ENCODE peak calls at places on chromosome 22, in nine cellular contexts. One of them, this sample, is unnamed.

GRCh38 chr22:18954333-18954732 is 18.2 kb upstream of the PRODH start:
- DNase-seq in A549: peak
- DNase-seq in heart left ventricle: peak
- DNase-seq in BJ: no peak
- DNase-seq in stomach: peak
- DNase-seq in CD8-positive, alpha-beta T cell: peak
- DNase-seq in psoas muscle: peak
- DNase-seq in transverse colon: peak
- DNase-seq in H1: peak
- DNase-seq in this sample: peak

GRCh38 chr22:29744902-29745301 is 21.9 kb downstream of the ZMAT5 start:
- DNase-seq in A549: no peak
- DNase-seq in heart left ventricle: peak
- DNase-seq in BJ: no peak
- DNase-seq in stomach: peak
- DNase-seq in CD8-positive, alpha-beta T cell: no peak
- DNase-seq in psoas muscle: peak
- DNase-seq in transverse colon: peak
- DNase-seq in H1: no peak
- DNase-seq in this sample: no peak

GRCh38 chr22:37080838-37081237 is 28.7 kb downstream of the TMPRSS6 start:
- DNase-seq in A549: no peak
- DNase-seq in heart left ventricle: no peak
- DNase-seq in BJ: no peak
- DNase-seq in stomach: no peak
- DNase-seq in CD8-positive, alpha-beta T cell: no peak
- DNase-seq in psoas muscle: no peak
- DNase-seq in transverse colon: no peak
- DNase-seq in H1: no peak
- DNase-seq in this sample: no peak

GRCh38 chr22:39917091-39917703 is 16.3 kb downstream of the GRAP2 start:
- DNase-seq in A549: no peak
- DNase-seq in heart left ventricle: no peak
- DNase-seq in BJ: no peak
- DNase-seq in stomach: no peak
- DNase-seq in CD8-positive, alpha-beta T cell: no peak
- DNase-seq in psoas muscle: no peak
- DNase-seq in transverse colon: no peak
- DNase-seq in H1: no peak
- DNase-seq in this sample: no peak

GRCh38 chr22:30490399-30490798 is 15.1 kb downstream of the SEC14L4 start:
- DNase-seq in A549: no peak
- DNase-seq in heart left ventricle: peak
- DNase-seq in BJ: no peak
- DNase-seq in stomach: no peak
- DNase-seq in CD8-positive, alpha-beta T cell: no peak
- DNase-seq in psoas muscle: no peak
- DNase-seq in transverse colon: no peak
- DNase-seq in H1: no peak
- DNase-seq in this sample: no peak

GRCh38 chr22:46777609-46777970 is 15.1 kb downstream of the TBC1D22A start:
- DNase-seq in A549: no peak
- DNase-seq in heart left ventricle: peak
- DNase-seq in BJ: no peak
- DNase-seq in stomach: peak
- DNase-seq in CD8-positive, alpha-beta T cell: peak
- DNase-seq in psoas muscle: peak
- DNase-seq in transverse colon: no peak
- DNase-seq in H1: no peak
- DNase-seq in this sample: no peak

GRCh38 chr22:23213031-23213555 is 32.8 kb downstream of the BCR start:
- DNase-seq in A549: no peak
- DNase-seq in heart left ventricle: no peak
- DNase-seq in BJ: no peak
- DNase-seq in stomach: no peak
- DNase-seq in CD8-positive, alpha-beta T cell: no peak
- DNase-seq in psoas muscle: no peak
- DNase-seq in transverse colon: no peak
- DNase-seq in H1: no peak
- DNase-seq in this sample: no peak

GRCh38 chr22:23088199-23088604 is 17.9 kb downstream of the GNAZ start:
- DNase-seq in A549: no peak
- DNase-seq in heart left ventricle: no peak
- DNase-seq in BJ: no peak
- DNase-seq in stomach: peak
- DNase-seq in CD8-positive, alpha-beta T cell: no peak
- DNase-seq in psoas muscle: no peak
- DNase-seq in transverse colon: no peak
- DNase-seq in H1: no peak
- DNase-seq in this sample: no peak

GRCh38 chr22:19783531-19784395 is 23.2 kb downstream of the TBX1 start:
- DNase-seq in A549: no peak
- DNase-seq in heart left ventricle: no peak
- DNase-seq in BJ: no peak
- DNase-seq in stomach: no peak
- DNase-seq in CD8-positive, alpha-beta T cell: no peak
- DNase-seq in psoas muscle: no peak
- DNase-seq in transverse colon: no peak
- DNase-seq in H1: no peak
- DNase-seq in this sample: no peak

GRCh38 chr22:28116261-28116673 is 197.2 kb upstream of the PITPNB start:
- DNase-seq in A549: no peak
- DNase-seq in heart left ventricle: no peak
- DNase-seq in BJ: peak
- DNase-seq in stomach: no peak
- DNase-seq in CD8-positive, alpha-beta T cell: no peak
- DNase-seq in psoas muscle: peak
- DNase-seq in transverse colon: peak
- DNase-seq in H1: no peak
- DNase-seq in this sample: peak

GRCh38 chr22:40552070-40552469 is 84.4 kb downstream of the MRTFA start:
- DNase-seq in A549: no peak
- DNase-seq in heart left ventricle: peak
- DNase-seq in BJ: no peak
- DNase-seq in stomach: no peak
- DNase-seq in CD8-positive, alpha-beta T cell: no peak
- DNase-seq in psoas muscle: no peak
- DNase-seq in transverse colon: no peak
- DNase-seq in H1: no peak
- DNase-seq in this sample: no peak

GRCh38 chr22:17339095-17339693 is 30.1 kb upstream of the CECR2 start:
- DNase-seq in A549: no peak
- DNase-seq in heart left ventricle: no peak
- DNase-seq in BJ: no peak
- DNase-seq in stomach: no peak
- DNase-seq in CD8-positive, alpha-beta T cell: no peak
- DNase-seq in psoas muscle: peak
- DNase-seq in transverse colon: no peak
- DNase-seq in H1: no peak
- DNase-seq in this sample: no peak
- TF ChIP-seq CTCF in A549: no peak
- TF ChIP-seq CTCF in heart left ventricle: no peak
- TF ChIP-seq CTCF in BJ: no peak
- TF ChIP-seq CTCF in stomach: no peak
- TF ChIP-seq CTCF in CD8-positive, alpha-beta T cell: no peak
- TF ChIP-seq CTCF in psoas muscle: no peak
- TF ChIP-seq CTCF in transverse colon: no peak
- TF ChIP-seq CTCF in H1: no peak
- TF ChIP-seq CTCF in this sample: no peak

DNA sequence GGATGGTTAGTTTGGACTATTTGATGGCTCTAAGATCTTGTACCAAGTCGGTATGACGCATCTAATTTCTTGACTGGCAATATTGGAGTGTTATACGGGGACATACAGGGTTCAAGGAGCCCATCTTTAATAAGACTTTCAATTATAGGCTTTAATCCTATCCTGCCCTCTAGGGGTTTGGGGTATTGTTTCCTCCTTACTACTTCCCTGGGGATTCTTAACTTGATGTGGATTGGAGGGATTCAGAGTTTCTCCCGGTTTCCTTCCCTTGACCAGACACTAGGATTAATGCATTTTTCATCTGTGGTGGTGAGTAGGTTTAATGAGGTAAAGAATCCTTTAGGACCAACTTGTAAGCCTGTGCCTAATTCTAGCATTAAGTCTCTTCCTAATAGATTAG is 18.8 kb downstream of the CYP2D6 start:
- DNase-seq in A549: no peak
- DNase-seq in heart left ventricle: no peak
- DNase-seq in BJ: no peak
- DNase-seq in stomach: no peak
- DNase-seq in CD8-positive, alpha-beta T cell: no peak
- DNase-seq in psoas muscle: no peak
- DNase-seq in transverse colon: no peak
- DNase-seq in H1: no peak
- DNase-seq in this sample: no peak
- TF ChIP-seq CTCF in A549: no peak
- TF ChIP-seq CTCF in heart left ventricle: no peak
- TF ChIP-seq CTCF in BJ: no peak
- TF ChIP-seq CTCF in stomach: no peak
- TF ChIP-seq CTCF in CD8-positive, alpha-beta T cell: no peak
- TF ChIP-seq CTCF in psoas muscle: no peak
- TF ChIP-seq CTCF in transverse colon: no peak
- TF ChIP-seq CTCF in H1: peak
- TF ChIP-seq CTCF in this sample: no peak

GRCh38 chr22:32446321-32446720 is 17.9 kb downstream of the BPIFC start:
- DNase-seq in A549: no peak
- DNase-seq in heart left ventricle: no peak
- DNase-seq in BJ: no peak
- DNase-seq in stomach: no peak
- DNase-seq in CD8-positive, alpha-beta T cell: no peak
- DNase-seq in psoas muscle: no peak
- DNase-seq in transverse colon: no peak
- DNase-seq in H1: no peak
- DNase-seq in this sample: no peak

GRCh38 chr22:32448980-32449379 is 15.3 kb downstream of the BPIFC start:
- DNase-seq in A549: no peak
- DNase-seq in heart left ventricle: no peak
- DNase-seq in BJ: no peak
- DNase-seq in stomach: no peak
- DNase-seq in CD8-positive, alpha-beta T cell: no peak
- DNase-seq in psoas muscle: no peak
- DNase-seq in transverse colon: no peak
- DNase-seq in H1: no peak
- DNase-seq in this sample: no peak

GRCh38 chr22:32444068-32444467 is 20.2 kb downstream of the BPIFC start:
- DNase-seq in A549: peak
- DNase-seq in heart left ventricle: no peak
- DNase-seq in BJ: no peak
- DNase-seq in stomach: no peak
- DNase-seq in CD8-positive, alpha-beta T cell: no peak
- DNase-seq in psoas muscle: no peak
- DNase-seq in transverse colon: peak
- DNase-seq in H1: no peak
- DNase-seq in this sample: no peak
- TF ChIP-seq CTCF in A549: peak
- TF ChIP-seq CTCF in heart left ventricle: no peak
- TF ChIP-seq CTCF in BJ: no peak
- TF ChIP-seq CTCF in stomach: no peak
- TF ChIP-seq CTCF in CD8-positive, alpha-beta T cell: no peak
- TF ChIP-seq CTCF in psoas muscle: no peak
- TF ChIP-seq CTCF in transverse colon: peak
- TF ChIP-seq CTCF in H1: peak
- TF ChIP-seq CTCF in this sample: no peak

DNA sequence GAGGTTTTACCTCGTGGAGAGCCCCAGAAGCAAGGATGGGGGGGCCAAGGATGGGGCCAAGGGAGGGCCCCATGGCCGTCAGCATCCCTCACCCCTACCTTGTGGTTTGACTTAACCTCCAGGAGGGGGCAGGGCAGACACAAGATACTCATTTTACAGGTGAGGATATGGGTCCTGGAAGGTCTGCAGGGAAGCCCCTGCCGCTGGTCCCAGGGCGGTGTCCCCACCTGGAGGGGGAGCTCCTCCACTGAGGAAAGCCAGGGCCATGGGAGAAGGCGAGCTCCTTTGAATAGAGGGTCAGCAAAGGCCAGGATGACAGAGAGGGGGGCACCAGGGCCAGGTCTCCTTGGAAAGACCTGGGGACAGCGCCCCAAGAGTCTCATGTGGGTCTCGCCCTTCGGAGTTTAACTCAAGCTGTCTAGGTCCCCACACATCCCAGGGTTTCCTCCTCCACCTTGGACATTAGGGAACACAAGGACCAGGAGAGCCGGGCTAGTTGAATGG is 5.9 kb upstream of the ADORA2A start:
- DNase-seq in A549: peak
- DNase-seq in heart left ventricle: no peak
- DNase-seq in BJ: no peak
- DNase-seq in stomach: no peak
- DNase-seq in CD8-positive, alpha-beta T cell: no peak
- DNase-seq in psoas muscle: no peak
- DNase-seq in transverse colon: no peak
- DNase-seq in H1: peak
- DNase-seq in this sample: no peak
- TF ChIP-seq CTCF in A549: peak
- TF ChIP-seq CTCF in heart left ventricle: peak
- TF ChIP-seq CTCF in BJ: peak
- TF ChIP-seq CTCF in stomach: peak
- TF ChIP-seq CTCF in CD8-positive, alpha-beta T cell: peak
- TF ChIP-seq CTCF in psoas muscle: no peak
- TF ChIP-seq CTCF in transverse colon: peak
- TF ChIP-seq CTCF in H1: peak
- TF ChIP-seq CTCF in this sample: no peak

GRCh38 chr22:43263645-43264514 is 76.9 kb upstream of the TTLL12 start:
- DNase-seq in A549: no peak
- DNase-seq in heart left ventricle: no peak
- DNase-seq in BJ: no peak
- DNase-seq in stomach: peak
- DNase-seq in CD8-positive, alpha-beta T cell: peak
- DNase-seq in psoas muscle: peak
- DNase-seq in transverse colon: peak
- DNase-seq in H1: no peak
- DNase-seq in this sample: no peak
- TF ChIP-seq CTCF in A549: no peak
- TF ChIP-seq CTCF in heart left ventricle: no peak
- TF ChIP-seq CTCF in BJ: no peak
- TF ChIP-seq CTCF in stomach: no peak
- TF ChIP-seq CTCF in CD8-positive, alpha-beta T cell: no peak
- TF ChIP-seq CTCF in psoas muscle: no peak
- TF ChIP-seq CTCF in transverse colon: no peak
- TF ChIP-seq CTCF in H1: no peak
- TF ChIP-seq CTCF in this sample: no peak

This sample was measured in sigmoid colon.